ENCODE peak calls at places on chromosomes 3 and 15, in six cellular contexts. One of them, this sample, is unnamed. For H3K36me3, the result is how much of the 10 kb centered on the place peaks cover.

GRCh38 chr15:70835415-70835814 is 18.5 kb downstream of the LARP6 start:
- DNase-seq in stomach: no peak
- DNase-seq in CD8-positive, alpha-beta memory T cell: no peak
- DNase-seq in CD8-positive, alpha-beta T cell: no peak
- DNase-seq in Peyer's patch: no peak
- DNase-seq in CD4-positive, alpha-beta memory T cell: no peak
- DNase-seq in this sample: peak

GRCh38 chr3:129827765-129828164 is 65.7 kb downstream of the TMCC1 start:
- DNase-seq in CD4-positive, alpha-beta memory T cell: peak
- DNase-seq in Peyer's patch: no peak
- DNase-seq in CD8-positive, alpha-beta T cell: peak
- DNase-seq in stomach: no peak
- DNase-seq in CD8-positive, alpha-beta memory T cell: peak
- DNase-seq in this sample: no peak

GRCh38 chr3:13015286-13016082 is 57.7 kb downstream of the IQSEC1 start:
- DNase-seq in CD8-positive, alpha-beta memory T cell: peak
- DNase-seq in CD4-positive, alpha-beta memory T cell: peak
- DNase-seq in stomach: peak
- DNase-seq in Peyer's patch: peak
- DNase-seq in CD8-positive, alpha-beta T cell: peak
- DNase-seq in this sample: no peak

GRCh38 chr3:66400381-66401156 is 100.3 kb downstream of the LRIG1 start:
- DNase-seq in CD4-positive, alpha-beta memory T cell: no peak
- DNase-seq in CD8-positive, alpha-beta T cell: no peak
- DNase-seq in Peyer's patch: peak
- DNase-seq in stomach: no peak
- DNase-seq in CD8-positive, alpha-beta memory T cell: no peak
- DNase-seq in this sample: no peak

GRCh38 chr3:68919000-68919399 is 13.3 kb downstream of the TAFA4 start:
- DNase-seq in stomach: no peak
- DNase-seq in CD4-positive, alpha-beta memory T cell: no peak
- DNase-seq in CD8-positive, alpha-beta memory T cell: no peak
- DNase-seq in CD8-positive, alpha-beta T cell: no peak
- DNase-seq in Peyer's patch: no peak
- DNase-seq in this sample: no peak

GRCh38 chr15:97177135-97177704 is 783.3 kb upstream of the ARRDC4 start:
- DNase-seq in stomach: no peak
- DNase-seq in Peyer's patch: no peak
- DNase-seq in CD8-positive, alpha-beta T cell: no peak
- DNase-seq in CD8-positive, alpha-beta memory T cell: no peak
- DNase-seq in CD4-positive, alpha-beta memory T cell: no peak
- DNase-seq in this sample: no peak

GRCh38 chr3:64240959-64241358 is 15.7 kb upstream of the PRICKLE2 start:
- DNase-seq in CD4-positive, alpha-beta memory T cell: no peak
- DNase-seq in stomach: no peak
- DNase-seq in CD8-positive, alpha-beta T cell: no peak
- DNase-seq in CD8-positive, alpha-beta memory T cell: no peak
- DNase-seq in Peyer's patch: no peak
- DNase-seq in this sample: no peak

GRCh38 chr15:90413411-90414379 is 25.7 kb downstream of the IQGAP1 start:
- DNase-seq in CD8-positive, alpha-beta memory T cell: no peak
- DNase-seq in CD8-positive, alpha-beta T cell: no peak
- DNase-seq in stomach: no peak
- DNase-seq in CD4-positive, alpha-beta memory T cell: no peak
- DNase-seq in Peyer's patch: no peak
- DNase-seq in this sample: no peak

GRCh38 chr3:170180107-170180951 is 1.2 kb downstream of the PHC3 start:
- DNase-seq in CD8-positive, alpha-beta T cell: no peak
- DNase-seq in Peyer's patch: peak
- DNase-seq in stomach: peak
- DNase-seq in CD4-positive, alpha-beta memory T cell: peak
- DNase-seq in CD8-positive, alpha-beta memory T cell: no peak
- DNase-seq in this sample: no peak

GRCh38 chr15:43553021-43553420 is 35.6 kb downstream of the MAP1A start:
- DNase-seq in CD8-positive, alpha-beta T cell: no peak
- DNase-seq in stomach: no peak
- DNase-seq in CD8-positive, alpha-beta memory T cell: no peak
- DNase-seq in Peyer's patch: no peak
- DNase-seq in CD4-positive, alpha-beta memory T cell: no peak
- DNase-seq in this sample: no peak

GRCh38 chr15:57227899-57228298 is 148.4 kb upstream of the CGNL1 start:
- DNase-seq in CD8-positive, alpha-beta T cell: no peak
- DNase-seq in CD4-positive, alpha-beta memory T cell: no peak
- DNase-seq in CD8-positive, alpha-beta memory T cell: no peak
- DNase-seq in stomach: no peak
- DNase-seq in Peyer's patch: no peak
- DNase-seq in this sample: no peak

GRCh38 chr3:45441570-45442313 is 53.4 kb downstream of the LARS2 start:
- DNase-seq in CD4-positive, alpha-beta memory T cell: no peak
- DNase-seq in CD8-positive, alpha-beta T cell: no peak
- DNase-seq in Peyer's patch: no peak
- DNase-seq in stomach: no peak
- DNase-seq in CD8-positive, alpha-beta memory T cell: no peak
- DNase-seq in this sample: no peak

GRCh38 chr3:44899683-44900367 is 25.4 kb downstream of the TGM4 start:
- DNase-seq in CD4-positive, alpha-beta memory T cell: no peak
- DNase-seq in stomach: no peak
- DNase-seq in CD8-positive, alpha-beta T cell: no peak
- DNase-seq in CD8-positive, alpha-beta memory T cell: no peak
- DNase-seq in Peyer's patch: no peak
- DNase-seq in this sample: no peak

GRCh38 chr15:49605588-49605987 is 15.0 kb downstream of the FAM227B start:
- DNase-seq in CD8-positive, alpha-beta memory T cell: no peak
- DNase-seq in CD8-positive, alpha-beta T cell: no peak
- DNase-seq in stomach: no peak
- DNase-seq in CD4-positive, alpha-beta memory T cell: no peak
- DNase-seq in Peyer's patch: no peak
- DNase-seq in this sample: no peak

GRCh38 chr15:98549003-98549402 is 99.3 kb upstream of the IGF1R start:
- DNase-seq in CD8-positive, alpha-beta T cell: no peak
- DNase-seq in CD4-positive, alpha-beta memory T cell: no peak
- DNase-seq in Peyer's patch: no peak
- DNase-seq in CD8-positive, alpha-beta memory T cell: no peak
- DNase-seq in stomach: no peak
- DNase-seq in this sample: no peak

GRCh38 chr3:69251078-69251805 is 128.8 kb upstream of the LMOD3 start:
- DNase-seq in CD8-positive, alpha-beta T cell: no peak
- DNase-seq in CD8-positive, alpha-beta memory T cell: no peak
- DNase-seq in stomach: no peak
- DNase-seq in CD4-positive, alpha-beta memory T cell: no peak
- DNase-seq in Peyer's patch: no peak
- DNase-seq in this sample: no peak

GRCh38 chr15:37219211-37219701 is 118.9 kb upstream of the MEIS2 start:
- DNase-seq in CD8-positive, alpha-beta memory T cell: no peak
- DNase-seq in Peyer's patch: no peak
- DNase-seq in stomach: no peak
- DNase-seq in CD4-positive, alpha-beta memory T cell: no peak
- DNase-seq in CD8-positive, alpha-beta T cell: no peak
- DNase-seq in this sample: no peak

GRCh38 chr3:8069981-8070380 is 431.6 kb upstream of the LMCD1 start:
- DNase-seq in CD8-positive, alpha-beta memory T cell: no peak
- DNase-seq in stomach: no peak
- DNase-seq in CD8-positive, alpha-beta T cell: no peak
- DNase-seq in CD4-positive, alpha-beta memory T cell: no peak
- DNase-seq in Peyer's patch: no peak
- DNase-seq in this sample: no peak

GRCh38 chr15:88719654-88720053 is 80.8 kb downstream of the ISG20 start:
- DNase-seq in stomach: no peak
- DNase-seq in CD4-positive, alpha-beta memory T cell: no peak
- DNase-seq in Peyer's patch: no peak
- DNase-seq in CD8-positive, alpha-beta memory T cell: no peak
- DNase-seq in CD8-positive, alpha-beta T cell: no peak
- DNase-seq in this sample: no peak

GRCh38 chr15:32060706-32061105 is 30.4 kb downstream of the CHRNA7 start:
- DNase-seq in CD8-positive, alpha-beta memory T cell: no peak
- DNase-seq in stomach: no peak
- DNase-seq in CD4-positive, alpha-beta memory T cell: no peak
- DNase-seq in CD8-positive, alpha-beta T cell: no peak
- DNase-seq in Peyer's patch: no peak
- DNase-seq in this sample: no peak

GRCh38 chr15:100284701-100285100 is 57.1 kb downstream of the ADAMTS17 start:
- DNase-seq in stomach: peak
- DNase-seq in CD8-positive, alpha-beta T cell: no peak
- DNase-seq in CD4-positive, alpha-beta memory T cell: no peak
- DNase-seq in CD8-positive, alpha-beta memory T cell: no peak
- DNase-seq in Peyer's patch: peak
- DNase-seq in this sample: peak

GRCh38 chr3:117052356-117052755 is 342.8 kb downstream of the TUSC7 start:
- DNase-seq in Peyer's patch: no peak
- DNase-seq in CD8-positive, alpha-beta T cell: no peak
- DNase-seq in CD8-positive, alpha-beta memory T cell: no peak
- DNase-seq in CD4-positive, alpha-beta memory T cell: no peak
- DNase-seq in stomach: no peak
- DNase-seq in this sample: no peak

GRCh38 chr15:77466521-77466920 is 45.8 kb downstream of the HMG20A start:
- DNase-seq in CD8-positive, alpha-beta memory T cell: no peak
- DNase-seq in Peyer's patch: no peak
- DNase-seq in CD4-positive, alpha-beta memory T cell: no peak
- DNase-seq in CD8-positive, alpha-beta T cell: no peak
- DNase-seq in stomach: no peak
- DNase-seq in this sample: no peak
- H3K36me3 ChIP-seq in CD8-positive, alpha-beta memory T cell: under half
- H3K36me3 ChIP-seq in Peyer's patch: half or more
- H3K36me3 ChIP-seq in CD4-positive, alpha-beta memory T cell: under half
- H3K36me3 ChIP-seq in CD8-positive, alpha-beta T cell: under half
- H3K36me3 ChIP-seq in stomach: under half
- H3K36me3 ChIP-seq in this sample: half or more

GRCh38 chr3:158970006-158970405 is 168.2 kb downstream of the MFSD1 start:
- DNase-seq in CD8-positive, alpha-beta memory T cell: no peak
- DNase-seq in CD4-positive, alpha-beta memory T cell: no peak
- DNase-seq in stomach: no peak
- DNase-seq in Peyer's patch: no peak
- DNase-seq in CD8-positive, alpha-beta T cell: no peak
- DNase-seq in this sample: no peak
- H3K4me3 ChIP-seq in CD8-positive, alpha-beta memory T cell: no peak
- H3K4me3 ChIP-seq in CD4-positive, alpha-beta memory T cell: no peak
- H3K4me3 ChIP-seq in stomach: no peak
- H3K4me3 ChIP-seq in Peyer's patch: no peak
- H3K4me3 ChIP-seq in CD8-positive, alpha-beta T cell: no peak
- H3K4me3 ChIP-seq in this sample: no peak

DNA sequence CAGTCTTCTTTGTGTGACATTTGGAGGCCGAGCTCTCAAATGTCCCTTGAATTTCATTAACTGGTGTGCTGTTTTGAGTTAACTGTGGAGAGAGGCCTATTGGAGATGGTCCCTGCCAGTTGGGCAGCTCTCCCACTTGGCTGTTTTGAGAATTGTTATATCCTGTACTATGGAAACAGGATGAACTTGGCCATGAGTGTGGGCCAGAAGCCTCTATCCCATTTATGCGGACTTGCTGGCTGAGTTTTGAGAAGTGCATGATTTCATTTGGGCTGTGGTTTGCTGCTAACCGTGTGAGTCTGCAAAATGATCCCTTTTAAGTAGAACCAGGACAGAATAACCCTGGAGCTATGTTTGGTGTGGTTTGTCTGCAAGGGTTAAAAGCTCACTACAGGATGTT is 366.0 kb downstream of the PTPRG start:
- DNase-seq in CD8-positive, alpha-beta memory T cell: no peak
- DNase-seq in CD4-positive, alpha-beta memory T cell: no peak
- DNase-seq in Peyer's patch: no peak
- DNase-seq in stomach: no peak
- DNase-seq in CD8-positive, alpha-beta T cell: no peak
- DNase-seq in this sample: peak
- H3K36me3 ChIP-seq in CD8-positive, alpha-beta memory T cell: under half
- H3K36me3 ChIP-seq in CD4-positive, alpha-beta memory T cell: under half
- H3K36me3 ChIP-seq in Peyer's patch: under half
- H3K36me3 ChIP-seq in stomach: under half
- H3K36me3 ChIP-seq in CD8-positive, alpha-beta T cell: under half
- H3K36me3 ChIP-seq in this sample: under half

DNA sequence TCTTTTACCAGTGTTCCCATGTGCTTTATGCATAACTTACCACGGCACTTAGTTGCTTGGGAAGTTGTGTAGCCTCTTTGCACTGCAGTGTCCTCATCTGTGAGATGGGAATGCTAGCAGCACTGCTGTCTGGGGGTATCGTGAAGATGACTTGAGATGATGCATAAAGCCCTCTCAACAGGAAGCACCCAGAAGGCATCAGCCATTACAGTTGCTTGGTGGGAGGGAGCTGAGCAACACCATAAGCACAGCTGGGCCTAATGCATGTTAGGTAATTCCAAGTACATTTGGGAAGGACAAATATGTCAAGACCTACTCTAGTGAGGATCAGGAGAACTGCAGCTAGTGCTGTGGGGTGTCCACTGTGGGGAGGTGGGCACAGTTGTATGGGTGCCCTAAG is 123.5 kb upstream of the RASGRP1 start:
- DNase-seq in stomach: no peak
- DNase-seq in CD4-positive, alpha-beta memory T cell: no peak
- DNase-seq in Peyer's patch: no peak
- DNase-seq in CD8-positive, alpha-beta T cell: no peak
- DNase-seq in CD8-positive, alpha-beta memory T cell: no peak
- DNase-seq in this sample: no peak
- H3K4me3 ChIP-seq in stomach: no peak
- H3K4me3 ChIP-seq in CD4-positive, alpha-beta memory T cell: peak
- H3K4me3 ChIP-seq in Peyer's patch: no peak
- H3K4me3 ChIP-seq in CD8-positive, alpha-beta T cell: no peak
- H3K4me3 ChIP-seq in CD8-positive, alpha-beta memory T cell: no peak
- H3K4me3 ChIP-seq in this sample: no peak

GRCh38 chr3:100354850-100355249 is 20.3 kb downstream of the NIT2 start:
- DNase-seq in Peyer's patch: no peak
- DNase-seq in CD8-positive, alpha-beta T cell: no peak
- DNase-seq in CD8-positive, alpha-beta memory T cell: no peak
- DNase-seq in CD4-positive, alpha-beta memory T cell: no peak
- DNase-seq in stomach: no peak
- DNase-seq in this sample: no peak
- H3K36me3 ChIP-seq in Peyer's patch: half or more
- H3K36me3 ChIP-seq in CD8-positive, alpha-beta T cell: under half
- H3K36me3 ChIP-seq in CD8-positive, alpha-beta memory T cell: under half
- H3K36me3 ChIP-seq in CD4-positive, alpha-beta memory T cell: under half
- H3K36me3 ChIP-seq in stomach: under half
- H3K36me3 ChIP-seq in this sample: half or more

DNA sequence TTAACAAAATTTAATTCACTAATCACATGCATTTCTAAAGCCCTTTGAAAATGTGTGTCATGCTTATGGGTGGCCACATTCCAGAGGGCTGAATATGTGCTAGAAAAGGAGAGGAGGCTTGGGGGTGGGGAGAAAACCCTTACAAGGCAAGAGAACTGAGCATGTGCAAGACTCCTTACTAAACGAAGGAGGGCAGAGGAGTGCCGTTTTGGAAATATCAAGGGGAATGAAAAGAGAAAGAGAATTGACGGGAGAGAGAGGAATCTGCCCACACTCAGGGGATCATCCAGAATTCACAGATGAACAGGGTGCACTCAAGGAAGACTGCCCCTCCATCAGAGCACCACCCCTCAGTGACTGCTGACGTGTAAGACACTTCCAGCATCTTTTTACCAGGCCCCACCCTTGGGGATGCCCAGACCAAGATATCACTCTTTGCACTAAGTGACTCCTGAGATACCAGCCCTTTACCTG is 37.9 kb upstream of the TSC22D2 start:
- DNase-seq in CD4-positive, alpha-beta memory T cell: no peak
- DNase-seq in CD8-positive, alpha-beta memory T cell: no peak
- DNase-seq in CD8-positive, alpha-beta T cell: no peak
- DNase-seq in stomach: no peak
- DNase-seq in Peyer's patch: no peak
- DNase-seq in this sample: no peak
- H3K4me3 ChIP-seq in CD4-positive, alpha-beta memory T cell: no peak
- H3K4me3 ChIP-seq in CD8-positive, alpha-beta memory T cell: no peak
- H3K4me3 ChIP-seq in CD8-positive, alpha-beta T cell: no peak
- H3K4me3 ChIP-seq in stomach: peak
- H3K4me3 ChIP-seq in Peyer's patch: no peak
- H3K4me3 ChIP-seq in this sample: peak

This sample was measured in left ventricle myocardium inferior.